ENCODE peak calls at places on chromosomes 5 and 9, in seven cellular contexts. U is HepG2, S is GM12892, M is GM12878, N is SK-N-SH, G is H1, F is K562. Z is an unnamed sample.

GRCh38 chr5:139734517-139734916 is 61.1 kb upstream of the PSD2 start:
- DNase-seq in U (peak), S (no peak), F (no peak), M (no peak), N (no peak), G (no peak), Z (no peak)

GRCh38 chr5:26700759-26701384 is 337.5 kb downstream of the CDH9 start:
- DNase-seq in M (no peak), G (no peak), S (no peak), N (peak), U (peak), F (peak), Z (peak)

GRCh38 chr5:172436874-172437369 is 17.4 kb downstream of the SH3PXD2B start:
- DNase-seq in S (no peak), G (no peak), M (no peak), N (no peak), F (no peak), U (no peak), Z (no peak)

GRCh38 chr5:138650999-138651766 is 76.0 kb upstream of the HSPA9 start:
- DNase-seq in S (no peak), N (no peak), F (no peak), M (no peak), G (no peak), U (no peak), Z (no peak)

GRCh38 chr9:134259708-134260107 is 66.5 kb upstream of the RXRA start:
- DNase-seq in M (no peak), S (no peak), N (no peak), G (no peak), U (no peak), F (no peak), Z (no peak)

GRCh38 chr9:137429974-137430722 is 7.0 kb downstream of the NOXA1 start:
- DNase-seq in F (peak), G (no peak), S (peak), U (no peak), N (peak), M (no peak), Z (peak)

GRCh38 chr9:103649086-103649485 is 445.0 kb upstream of the SMC2 start:
- DNase-seq in S (no peak), U (no peak), G (no peak), F (no peak), M (no peak), N (no peak), Z (no peak)

GRCh38 chr9:92650839-92651621 is 18.9 kb downstream of the IPPK start:
- DNase-seq in G (no peak), F (no peak), M (no peak), N (peak), U (no peak), S (no peak), Z (no peak)

GRCh38 chr5:75414241-75414640 is 77.2 kb downstream of the HMGCR start:
- DNase-seq in U (no peak), N (no peak), G (no peak), F (no peak), M (no peak), S (no peak), Z (no peak)

GRCh38 chr5:75412111-75412990 is 75.3 kb downstream of the HMGCR start:
- DNase-seq in M (no peak), N (no peak), G (no peak), S (no peak), F (no peak), U (no peak), Z (no peak)
- TF ChIP-seq TAF1 in M (no peak), N (no peak), G (no peak), S (no peak), F (no peak), U (no peak), Z (no peak)

DNA sequence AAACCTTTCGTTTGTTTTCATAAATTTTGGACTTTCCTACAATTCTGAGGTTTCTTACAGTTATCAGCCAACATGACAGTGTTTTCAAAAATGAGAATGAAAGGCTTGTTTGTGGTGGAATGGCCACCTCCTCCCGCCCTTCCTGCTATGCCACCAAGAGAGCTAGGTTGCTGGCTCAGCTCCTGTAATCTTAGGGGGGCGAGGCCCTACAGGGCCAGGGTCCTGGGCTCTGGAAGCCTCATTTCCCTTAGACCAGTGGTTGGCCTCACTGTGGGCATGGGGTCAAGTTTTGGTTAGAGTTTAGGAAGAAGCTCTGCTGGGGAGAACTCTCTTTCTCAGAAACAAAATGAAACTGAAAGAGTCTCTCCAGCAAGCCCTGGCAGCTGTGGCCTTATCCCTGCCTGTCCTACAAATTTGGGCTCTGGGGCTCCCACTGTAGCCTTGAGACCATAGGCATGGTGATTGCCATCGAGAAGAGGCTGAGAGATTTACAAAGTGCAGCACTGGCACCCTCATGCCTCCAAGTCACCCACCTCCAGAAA is 66.2 kb downstream of the IRX1 start:
- DNase-seq in F (no peak), S (no peak), N (no peak), M (no peak), U (no peak), G (no peak), Z (no peak)
- TF ChIP-seq TAF1 in F (no peak), S (no peak), N (no peak), M (no peak), U (no peak), G (no peak), Z (no peak)

DNA sequence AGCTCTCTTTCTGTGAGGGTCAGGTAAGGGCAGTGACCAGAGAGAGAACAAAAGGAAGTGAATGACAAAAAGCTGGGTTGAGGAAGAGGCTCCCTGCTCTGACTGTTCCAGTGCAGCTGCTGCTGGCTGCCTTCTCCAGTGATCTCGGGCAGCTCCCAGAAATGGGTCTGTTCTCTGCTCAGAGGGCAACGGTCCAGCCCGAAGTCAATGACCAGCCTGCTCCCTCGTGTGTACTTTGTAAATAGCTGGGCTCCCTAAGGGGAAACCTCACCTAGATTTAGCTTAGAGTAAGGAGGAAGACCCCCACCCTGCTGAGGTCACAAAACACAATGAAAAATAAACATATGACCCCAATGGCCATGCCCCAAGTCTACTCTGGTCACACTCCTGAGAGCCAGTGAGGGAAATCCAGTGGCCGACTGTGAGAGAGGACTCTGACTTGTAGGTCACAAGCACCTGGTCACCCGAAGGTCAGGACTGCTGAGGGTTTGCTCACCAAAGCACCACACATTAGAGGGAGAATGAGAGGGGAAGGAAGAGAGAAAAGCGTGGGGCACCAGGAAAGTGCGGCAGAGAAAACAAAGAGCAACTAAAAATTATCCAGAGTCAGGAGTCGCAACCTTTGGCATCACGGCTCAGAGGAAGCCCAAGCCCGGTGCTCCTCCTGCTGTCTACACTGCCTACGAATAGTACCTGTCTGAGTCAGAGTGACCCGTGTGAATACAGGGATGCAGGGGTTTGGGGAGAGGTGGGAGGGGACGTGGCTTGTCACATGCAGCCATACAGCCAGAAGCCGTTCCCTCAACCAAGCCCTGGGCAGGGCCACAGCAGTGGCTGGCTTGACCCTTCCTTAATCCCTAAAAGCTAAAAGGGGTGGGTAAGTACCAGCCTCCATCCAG is 19.8 kb downstream of the NIPAL4 start:
- DNase-seq in F (no peak), M (no peak), U (peak), S (no peak), N (no peak), G (no peak), Z (no peak)
- TF ChIP-seq TAF1 in F (no peak), M (no peak), U (no peak), S (no peak), N (no peak), G (no peak), Z (no peak)

DNA sequence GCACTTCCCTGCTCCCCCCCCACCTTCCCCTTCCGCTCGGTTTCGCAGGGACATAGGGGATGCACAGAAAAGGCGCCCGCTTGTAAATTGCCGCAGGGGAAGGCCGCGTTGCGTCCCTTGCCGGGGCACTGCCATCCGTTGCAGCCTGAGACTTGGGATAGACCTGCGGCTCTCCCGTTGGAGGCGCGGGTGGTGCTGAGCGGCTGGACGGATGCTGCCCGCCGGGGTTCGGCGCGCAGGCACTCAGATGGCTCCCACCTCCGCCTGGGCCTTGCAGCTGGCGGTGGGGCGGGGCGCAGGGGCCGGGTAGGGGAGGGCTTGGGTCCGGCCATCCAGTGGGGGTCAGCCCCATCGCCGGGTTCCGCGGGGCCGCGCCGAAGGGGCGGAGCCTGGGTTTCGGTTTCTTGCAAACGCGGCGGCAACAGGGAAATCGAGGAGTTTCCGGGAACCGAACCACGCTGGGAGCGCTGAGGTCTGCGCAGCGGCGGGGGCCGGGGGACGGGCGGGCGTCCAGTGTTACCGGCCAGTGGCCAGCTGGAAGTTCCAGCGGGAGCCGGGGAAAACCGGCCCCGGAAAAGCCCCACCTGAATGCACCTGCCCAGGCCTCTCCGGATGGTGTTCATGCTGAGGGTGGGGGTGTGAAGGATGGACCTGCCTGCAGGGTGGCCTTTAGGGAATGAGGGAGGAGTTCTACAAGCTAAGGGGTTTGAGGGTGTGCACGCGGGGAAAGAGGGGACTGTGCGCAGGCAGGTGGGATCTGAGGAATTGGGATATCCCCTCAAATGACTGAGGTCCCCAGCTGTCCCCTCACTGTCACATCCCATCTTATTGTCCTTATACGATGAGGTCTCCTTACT is 6.3 kb upstream of the IRF1 start:
- DNase-seq in G (no peak), F (peak), N (peak), M (no peak), U (peak), S (peak), Z (peak)
- TF ChIP-seq TAF1 in G (peak), F (peak), N (peak), M (no peak), U (peak), S (peak), Z (no peak)

GRCh38 chr5:150138551-150139265 is 16.9 kb downstream of the PDGFRB start:
- DNase-seq in U (peak), N (peak), S (no peak), G (no peak), F (no peak), M (no peak), Z (no peak)
- TF ChIP-seq TAF1 in U (peak), N (no peak), S (no peak), G (no peak), F (no peak), M (no peak), Z (no peak)